ENCODE peak calls at places on chromosome 2, in six cellular contexts. L is neural progenitor cell, R is mesendoderm, Q is colonic mucosa, J is fibroblast of lung, D is H1. F is an unnamed sample.

GRCh38 chr2:226733927-226734564 is 65.6 kb downstream of the IRS1 start:
- DNase-seq in L (no peak), J (no peak), D (no peak), Q (no peak), R (no peak), F (no peak)

GRCh38 chr2:222404126-222404891 is 20.0 kb upstream of the SGPP2 start:
- DNase-seq in R (no peak), D (no peak), Q (no peak), L (no peak), J (no peak), F (no peak)

GRCh38 chr2:171763602-171764001 is 76.3 kb downstream of the DYNC1I2 start:
- DNase-seq in R (no peak), D (no peak), Q (no peak), L (no peak), J (peak; percentile 5), F (no peak)

GRCh38 chr2:233486357-233486756 is 80.2 kb downstream of the USP40 start:
- DNase-seq in D (no peak), J (peak; percentile 13), R (no peak), L (no peak), Q (no peak), F (no peak)

GRCh38 chr2:234806818-234807217 is 145.0 kb upstream of the SH3BP4 start:
- DNase-seq in R (no peak), L (no peak), D (no peak), J (no peak), Q (no peak), F (no peak)

GRCh38 chr2:161332568-161332967 is 24.3 kb downstream of the PSMD14 start:
- DNase-seq in D (no peak), R (no peak), J (no peak), Q (no peak), L (no peak), F (no peak)

GRCh38 chr2:196739031-196739430 is 60.5 kb downstream of the GTF3C3 start:
- DNase-seq in R (no peak), J (peak; percentile 56), L (no peak), Q (no peak), D (no peak), F (no peak)

GRCh38 chr2:182666674-182667320 is 49.3 kb upstream of the DNAJC10 start:
- DNase-seq in L (peak; percentile 39), J (peak; percentile 20), D (no peak), R (peak; percentile 42), Q (no peak), F (peak; percentile 80)

GRCh38 chr2:227509824-227510619 is 38.1 kb downstream of the AGFG1 start:
- DNase-seq in R (peak; percentile 52), J (peak; percentile 45), D (no peak), Q (no peak), L (no peak), F (no peak)

GRCh38 chr2:144975881-144976280 is 456.0 kb upstream of the ZEB2 start:
- DNase-seq in Q (no peak), J (no peak), D (no peak), L (no peak), R (no peak), F (no peak)

DNA sequence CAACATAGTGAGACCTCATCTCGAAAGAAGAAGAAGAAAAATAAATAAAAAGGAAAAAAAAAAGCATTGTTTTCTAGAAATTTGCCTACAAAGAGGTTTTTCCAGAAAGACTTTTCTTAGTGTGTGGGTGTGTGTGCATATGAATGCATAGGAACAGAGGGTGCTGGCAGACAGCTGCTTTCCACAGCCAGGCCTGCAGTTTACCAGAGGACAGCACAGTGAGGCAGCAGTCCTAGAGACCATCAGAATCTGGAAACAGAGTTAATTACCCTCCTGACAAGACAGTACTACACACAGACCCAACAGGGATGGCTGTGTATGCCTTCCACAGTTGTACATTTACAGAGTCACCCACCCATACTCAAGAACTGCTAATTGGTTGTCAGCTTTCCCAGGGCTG is 104.7 kb downstream of the FEZ2 start:
- DNase-seq in D (no peak), R (no peak), L (no peak), J (peak; percentile 53), Q (no peak), F (no peak)
- H3K9ac ChIP-seq in D (no peak overlapping the region), R (no peak overlapping the region), L (no peak overlapping the region), J (no peak overlapping the region), Q (no peak overlapping the region), F (no peak overlapping the region)

GRCh38 chr2:88599527-88599926 is 27.7 kb downstream of the EIF2AK3 start:
- DNase-seq in D (no peak), R (no peak), Q (no peak), L (no peak), J (no peak), F (no peak)
- H3K27ac ChIP-seq in D (no peak overlapping the region), R (no peak overlapping the region), Q (peak overlapping the region; percentile 32), L (no peak overlapping the region), J (no peak overlapping the region), F (peak overlapping the region; percentile 82)

DNA sequence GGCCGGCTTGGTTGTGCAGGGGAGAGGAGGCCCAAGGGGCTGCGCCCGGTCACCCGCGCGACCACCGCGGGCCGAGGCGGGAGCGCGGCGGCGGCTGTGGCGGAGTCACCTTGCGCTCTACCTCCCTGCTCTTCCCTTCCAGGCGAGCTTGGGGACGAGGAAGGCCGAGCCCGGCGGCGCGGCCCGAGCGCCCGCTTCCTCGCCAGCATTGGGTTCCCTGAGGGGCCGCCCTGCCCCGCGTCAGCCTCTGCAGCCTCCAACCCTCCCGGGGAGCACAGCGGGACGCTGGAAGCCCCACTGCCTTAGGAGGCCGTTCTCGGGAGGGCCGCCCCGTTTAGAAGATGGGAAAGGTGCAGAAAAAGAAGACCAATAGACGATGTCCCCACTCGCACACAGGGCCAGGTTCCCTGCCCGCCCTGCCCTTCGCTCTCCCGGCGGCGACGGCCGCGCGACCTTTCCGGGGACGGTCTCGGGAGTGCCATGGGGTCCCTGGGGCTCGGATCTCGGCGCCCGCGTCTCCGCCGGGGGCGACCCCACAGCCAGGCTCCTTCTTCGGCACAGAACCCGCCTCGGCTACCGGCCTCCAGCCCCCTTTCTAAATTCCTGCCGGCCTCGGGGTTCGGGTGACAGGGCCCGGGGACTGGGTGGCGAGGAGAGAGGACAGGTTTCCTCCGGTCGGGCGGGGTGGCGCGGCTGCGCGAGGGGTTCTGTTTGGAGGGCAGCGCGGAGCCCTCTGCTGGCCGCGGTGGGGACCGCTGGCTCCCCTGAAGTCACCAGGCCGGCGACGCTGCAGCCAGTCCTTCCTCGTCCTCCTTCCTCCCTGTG is 85.5 kb downstream of the HS6ST1 start:
- DNase-seq in Q (peak; percentile 92), D (peak; percentile 54), R (peak; percentile 89), L (peak; percentile 92), J (peak; percentile 67), F (peak; percentile 84)
- H3K4me3 ChIP-seq in Q (peak overlapping the region; percentile 60), D (peak overlapping the region; percentile 53), R (peak overlapping the region; percentile 19), L (peak overlapping the region; percentile 67), J (peak overlapping the region; percentile 81), F (peak overlapping the region; percentile 60)

GRCh38 chr2:211203986-211204385 is 647.6 kb downstream of the CPS1 start:
- DNase-seq in Q (no peak), J (peak; percentile 14), R (no peak), L (no peak), D (no peak), F (no peak)
- H3K9ac ChIP-seq in Q (no peak overlapping the region), J (no peak overlapping the region), R (no peak overlapping the region), L (no peak overlapping the region), D (no peak overlapping the region), F (no peak overlapping the region)

GRCh38 chr2:16665746-16666452 is at the start of gene CYRIA:
- DNase-seq in Q (peak; percentile 65), L (peak; percentile 87), D (no peak), J (peak; percentile 36), R (peak; percentile 30), F (peak; percentile 72)

GRCh38 chr2:16664809-16665745 is 557 bp downstream of the CYRIA start:
- DNase-seq in L (no peak), D (no peak), J (no peak), R (no peak), Q (peak; percentile 24), F (no peak)

GRCh38 chr2:16662440-16662839 is 3.2 kb downstream of the CYRIA start:
- DNase-seq in J (peak; percentile 64), L (no peak), Q (peak; percentile 35), R (no peak), D (no peak), F (no peak)

GRCh38 chr2:16663121-16663905 is 2.3 kb downstream of the CYRIA start:
- DNase-seq in R (peak; percentile 13), Q (no peak), D (no peak), L (no peak), J (no peak), F (peak; percentile 51)

DNA sequence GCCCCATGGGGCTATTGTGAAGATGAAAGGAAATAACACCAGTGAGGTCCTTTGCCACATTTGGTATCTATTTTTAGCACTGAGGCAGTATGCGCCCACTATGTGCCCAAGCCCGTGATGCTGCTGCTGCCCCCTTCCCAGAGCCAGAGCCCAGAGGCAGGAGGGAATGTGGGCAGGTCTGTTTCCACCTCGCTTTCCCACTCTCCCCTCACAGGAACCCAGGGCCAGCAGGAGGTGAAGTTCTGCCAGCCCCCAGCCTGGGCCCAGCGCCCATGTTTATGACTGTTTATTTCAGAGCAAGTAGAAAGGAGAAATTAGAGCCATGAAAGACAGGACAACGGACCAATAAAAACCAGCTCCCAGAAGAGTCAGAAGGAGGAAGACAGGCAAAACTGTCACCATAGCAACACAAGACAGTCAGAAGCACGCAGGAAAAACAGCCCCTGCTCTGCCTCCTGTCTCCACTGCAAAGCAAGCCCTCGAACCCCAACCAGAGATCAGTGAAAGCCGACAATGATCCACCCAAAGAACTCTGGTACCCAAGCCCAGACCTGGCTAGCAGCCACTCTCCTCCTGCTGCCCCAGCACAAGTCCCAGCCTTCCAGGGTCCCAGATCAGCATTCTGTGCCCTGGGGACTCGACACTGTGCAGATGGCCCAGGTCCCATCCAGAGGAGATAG is 1.4 kb downstream of the CYRIA start:
- DNase-seq in Q (peak; percentile 62), R (peak; percentile 75), L (peak; percentile 37), D (no peak), J (peak; percentile 89), F (peak; percentile 76)
- H3K27ac ChIP-seq in Q (peak overlapping the region; percentile 4), R (no peak overlapping the region), L (no peak overlapping the region), D (no peak overlapping the region), J (no peak overlapping the region), F (no peak overlapping the region)

GRCh38 chr2:201232125-201232815 is 28.1 kb upstream of the CASP8 start:
- DNase-seq in Q (peak; percentile 98), R (peak; percentile 98), L (peak; percentile 82), D (peak; percentile 70), J (peak; percentile 78), F (peak; percentile 98)
- H3K4me3 ChIP-seq in Q (no peak overlapping the region), R (no peak overlapping the region), L (no peak overlapping the region), D (no peak overlapping the region), J (peak overlapping the region; percentile 12), F (peak overlapping the region; percentile 70)

F was measured in Karpas-422.